ENCODE peak calls at places on chromosomes 3 and 15, in six cellular contexts. One of them, this sample, is unnamed.

GRCh38 chr3:35664460-35664919 is 25.2 kb downstream of the ARPP21 start:
- DNase-seq in stomach: peak
- DNase-seq in left ventricle myocardium inferior: peak
- DNase-seq in sigmoid colon: peak
- DNase-seq in adrenal gland: peak
- DNase-seq in A549: no peak
- DNase-seq in this sample: peak

GRCh38 chr15:75849167-75849566 is 5.9 kb downstream of the UBE2Q2 start:
- DNase-seq in stomach: no peak
- DNase-seq in left ventricle myocardium inferior: no peak
- DNase-seq in sigmoid colon: no peak
- DNase-seq in adrenal gland: no peak
- DNase-seq in A549: no peak
- DNase-seq in this sample: no peak

GRCh38 chr3:12967751-12968209 is 105.4 kb downstream of the IQSEC1 start:
- DNase-seq in stomach: peak
- DNase-seq in left ventricle myocardium inferior: peak
- DNase-seq in sigmoid colon: peak
- DNase-seq in adrenal gland: peak
- DNase-seq in A549: peak
- DNase-seq in this sample: peak

GRCh38 chr3:51024765-51025681 is 350.3 kb downstream of the DOCK3 start:
- DNase-seq in stomach: peak
- DNase-seq in left ventricle myocardium inferior: no peak
- DNase-seq in sigmoid colon: no peak
- DNase-seq in adrenal gland: peak
- DNase-seq in A549: no peak
- DNase-seq in this sample: no peak

GRCh38 chr15:74240002-74240568 is 4.0 kb downstream of the CCDC33 start:
- DNase-seq in stomach: peak
- DNase-seq in left ventricle myocardium inferior: peak
- DNase-seq in sigmoid colon: peak
- DNase-seq in adrenal gland: peak
- DNase-seq in A549: peak
- DNase-seq in this sample: no peak

GRCh38 chr3:71101014-71101413 is 482.5 kb downstream of the FOXP1 start:
- DNase-seq in stomach: no peak
- DNase-seq in left ventricle myocardium inferior: no peak
- DNase-seq in sigmoid colon: no peak
- DNase-seq in adrenal gland: no peak
- DNase-seq in A549: peak
- DNase-seq in this sample: no peak

GRCh38 chr15:76059320-76060097 is at the start of gene TMEM266:
- DNase-seq in stomach: peak
- DNase-seq in left ventricle myocardium inferior: peak
- DNase-seq in sigmoid colon: no peak
- DNase-seq in adrenal gland: peak
- DNase-seq in A549: peak
- DNase-seq in this sample: no peak

GRCh38 chr3:122858373-122858772 is 63.5 kb downstream of the SLC49A4 start:
- DNase-seq in stomach: no peak
- DNase-seq in left ventricle myocardium inferior: no peak
- DNase-seq in sigmoid colon: no peak
- DNase-seq in adrenal gland: no peak
- DNase-seq in A549: no peak
- DNase-seq in this sample: no peak

GRCh38 chr15:32886441-32886840 is 168.6 kb downstream of the GREM1 start:
- DNase-seq in stomach: no peak
- DNase-seq in left ventricle myocardium inferior: no peak
- DNase-seq in sigmoid colon: no peak
- DNase-seq in adrenal gland: no peak
- DNase-seq in A549: no peak
- DNase-seq in this sample: no peak

GRCh38 chr3:106161236-106161635 is 292.4 kb upstream of the CBLB start:
- DNase-seq in stomach: no peak
- DNase-seq in left ventricle myocardium inferior: no peak
- DNase-seq in sigmoid colon: no peak
- DNase-seq in adrenal gland: no peak
- DNase-seq in A549: no peak
- DNase-seq in this sample: no peak

GRCh38 chr15:66153549-66154415 is 99.8 kb downstream of the MEGF11 start:
- DNase-seq in stomach: no peak
- DNase-seq in left ventricle myocardium inferior: no peak
- DNase-seq in sigmoid colon: no peak
- DNase-seq in adrenal gland: no peak
- DNase-seq in A549: no peak
- DNase-seq in this sample: no peak

GRCh38 chr15:100483370-100483769 is 45.4 kb downstream of the CERS3 start:
- DNase-seq in stomach: no peak
- DNase-seq in left ventricle myocardium inferior: no peak
- DNase-seq in sigmoid colon: no peak
- DNase-seq in adrenal gland: no peak
- DNase-seq in A549: no peak
- DNase-seq in this sample: no peak

GRCh38 chr15:64013179-64014043 is 32.9 kb downstream of the DAPK2 start:
- DNase-seq in stomach: peak
- DNase-seq in left ventricle myocardium inferior: no peak
- DNase-seq in sigmoid colon: no peak
- DNase-seq in adrenal gland: no peak
- DNase-seq in A549: no peak
- DNase-seq in this sample: no peak

GRCh38 chr3:161999846-162000245 is 503.2 kb downstream of the OTOL1 start:
- DNase-seq in stomach: no peak
- DNase-seq in left ventricle myocardium inferior: no peak
- DNase-seq in sigmoid colon: no peak
- DNase-seq in adrenal gland: no peak
- DNase-seq in A549: no peak
- DNase-seq in this sample: no peak

GRCh38 chr15:56749982-56750381 is 16.7 kb upstream of the ZNF280D start:
- DNase-seq in stomach: no peak
- DNase-seq in left ventricle myocardium inferior: no peak
- DNase-seq in sigmoid colon: no peak
- DNase-seq in adrenal gland: no peak
- DNase-seq in A549: no peak
- DNase-seq in this sample: no peak

GRCh38 chr15:84604804-84605203 is 4.0 kb downstream of the ZSCAN2 start:
- DNase-seq in stomach: no peak
- DNase-seq in left ventricle myocardium inferior: no peak
- DNase-seq in sigmoid colon: no peak
- DNase-seq in adrenal gland: no peak
- DNase-seq in A549: no peak
- DNase-seq in this sample: no peak

GRCh38 chr3:124565013-124565412 is 165.2 kb upstream of the UMPS start:
- DNase-seq in stomach: peak
- DNase-seq in left ventricle myocardium inferior: peak
- DNase-seq in sigmoid colon: peak
- DNase-seq in adrenal gland: peak
- DNase-seq in A549: peak
- DNase-seq in this sample: peak

GRCh38 chr15:99472416-99473145 is 93.2 kb upstream of the MEF2A start:
- DNase-seq in stomach: no peak
- DNase-seq in left ventricle myocardium inferior: no peak
- DNase-seq in sigmoid colon: peak
- DNase-seq in adrenal gland: peak
- DNase-seq in A549: no peak
- DNase-seq in this sample: no peak

GRCh38 chr15:68526269-68526668 is 52.5 kb upstream of the CORO2B start:
- DNase-seq in stomach: no peak
- DNase-seq in left ventricle myocardium inferior: no peak
- DNase-seq in sigmoid colon: no peak
- DNase-seq in adrenal gland: no peak
- DNase-seq in A549: no peak
- DNase-seq in this sample: no peak

GRCh38 chr3:37715976-37716375 is 145.7 kb upstream of the CTDSPL start:
- DNase-seq in stomach: no peak
- DNase-seq in left ventricle myocardium inferior: no peak
- DNase-seq in sigmoid colon: no peak
- DNase-seq in adrenal gland: peak
- DNase-seq in A549: no peak
- DNase-seq in this sample: no peak

GRCh38 chr3:126983653-126984390 is 907 bp downstream of the PLXNA1 start:
- DNase-seq in stomach: no peak
- DNase-seq in left ventricle myocardium inferior: no peak
- DNase-seq in sigmoid colon: no peak
- DNase-seq in adrenal gland: no peak
- DNase-seq in A549: no peak
- DNase-seq in this sample: no peak

GRCh38 chr15:95152741-95153140 is 921.4 kb downstream of the MCTP2 start:
- DNase-seq in stomach: no peak
- DNase-seq in left ventricle myocardium inferior: no peak
- DNase-seq in sigmoid colon: no peak
- DNase-seq in adrenal gland: no peak
- DNase-seq in A549: no peak
- DNase-seq in this sample: no peak

GRCh38 chr3:16456784-16457415 is 56.6 kb downstream of the RFTN1 start:
- DNase-seq in stomach: no peak
- DNase-seq in left ventricle myocardium inferior: no peak
- DNase-seq in sigmoid colon: no peak
- DNase-seq in adrenal gland: no peak
- DNase-seq in A549: no peak
- DNase-seq in this sample: peak

GRCh38 chr3:17714473-17714872 is 28.0 kb downstream of the TBC1D5 start:
- DNase-seq in stomach: no peak
- DNase-seq in left ventricle myocardium inferior: no peak
- DNase-seq in sigmoid colon: no peak
- DNase-seq in adrenal gland: no peak
- DNase-seq in A549: no peak
- DNase-seq in this sample: no peak

GRCh38 chr15:99845009-99845408 is 111.8 kb upstream of the LYSMD4 start:
- DNase-seq in stomach: no peak
- DNase-seq in left ventricle myocardium inferior: no peak
- DNase-seq in sigmoid colon: no peak
- DNase-seq in adrenal gland: no peak
- DNase-seq in A549: no peak
- DNase-seq in this sample: no peak

GRCh38 chr3:102129774-102130608 is 280.7 kb downstream of the NFKBIZ start:
- DNase-seq in stomach: no peak
- DNase-seq in left ventricle myocardium inferior: peak
- DNase-seq in sigmoid colon: peak
- DNase-seq in adrenal gland: no peak
- DNase-seq in A549: peak
- DNase-seq in this sample: peak

GRCh38 chr15:77066961-77067690 is 3.8 kb downstream of the TSPAN3 start:
- DNase-seq in stomach: no peak
- DNase-seq in left ventricle myocardium inferior: no peak
- DNase-seq in sigmoid colon: no peak
- DNase-seq in adrenal gland: no peak
- DNase-seq in A549: no peak
- DNase-seq in this sample: no peak

DNA sequence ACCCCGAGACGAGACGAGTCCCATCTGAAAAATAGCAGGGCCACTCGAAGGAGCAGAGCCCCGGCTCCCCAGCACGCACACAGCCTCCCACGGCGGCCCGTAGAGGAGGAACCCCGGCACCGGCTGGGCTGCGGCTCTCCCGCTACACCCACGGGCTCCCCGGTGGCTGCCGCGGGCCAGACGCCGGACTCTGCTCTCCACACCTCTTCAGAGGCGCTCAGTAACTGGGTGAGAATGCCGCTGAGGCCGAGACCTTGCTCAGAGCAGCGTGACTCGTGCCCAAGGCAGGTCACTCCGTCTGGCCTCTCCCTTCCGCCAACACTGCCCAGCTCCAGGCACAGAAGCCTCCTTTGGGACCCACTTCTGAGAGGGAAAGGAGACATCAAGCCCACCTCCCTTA is 34.4 kb downstream of the TNK2 start:
- DNase-seq in stomach: peak
- DNase-seq in left ventricle myocardium inferior: no peak
- DNase-seq in sigmoid colon: no peak
- DNase-seq in adrenal gland: no peak
- DNase-seq in A549: no peak
- DNase-seq in this sample: no peak
- H3K27ac ChIP-seq in stomach: no peak
- H3K27ac ChIP-seq in left ventricle myocardium inferior: no peak
- H3K27ac ChIP-seq in sigmoid colon: no peak
- H3K27ac ChIP-seq in adrenal gland: no peak
- H3K27ac ChIP-seq in A549: peak
- H3K27ac ChIP-seq in this sample: peak

GRCh38 chr3:32104492-32104891 is 1.9 kb upstream of the GPD1L start:
- DNase-seq in stomach: no peak
- DNase-seq in left ventricle myocardium inferior: no peak
- DNase-seq in sigmoid colon: no peak
- DNase-seq in adrenal gland: no peak
- DNase-seq in A549: no peak
- DNase-seq in this sample: no peak
- H3K27ac ChIP-seq in stomach: peak
- H3K27ac ChIP-seq in left ventricle myocardium inferior: no peak
- H3K27ac ChIP-seq in sigmoid colon: no peak
- H3K27ac ChIP-seq in adrenal gland: no peak
- H3K27ac ChIP-seq in A549: peak
- H3K27ac ChIP-seq in this sample: no peak

DNA sequence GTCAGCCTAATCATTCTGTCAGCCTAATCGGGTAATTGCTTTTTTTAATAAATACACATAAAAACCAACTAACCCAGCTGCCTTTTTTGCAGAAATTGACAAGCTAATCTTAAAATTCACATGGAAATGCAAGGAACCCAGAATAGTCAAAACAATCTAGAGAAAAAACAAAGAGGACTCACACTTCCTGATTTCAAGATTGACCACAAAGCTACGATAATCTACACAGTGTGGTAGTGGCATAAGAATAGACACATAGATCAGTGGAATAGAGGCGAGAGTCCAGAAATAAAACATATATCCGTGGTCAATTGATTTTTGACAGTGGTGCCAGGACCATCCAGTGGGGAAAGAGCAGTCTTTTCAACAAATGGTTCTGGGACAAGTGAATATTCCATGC is 2.4 kb upstream of the C3orf20 start:
- DNase-seq in stomach: no peak
- DNase-seq in left ventricle myocardium inferior: no peak
- DNase-seq in sigmoid colon: no peak
- DNase-seq in adrenal gland: no peak
- DNase-seq in A549: no peak
- DNase-seq in this sample: no peak
- H3K27ac ChIP-seq in stomach: no peak
- H3K27ac ChIP-seq in left ventricle myocardium inferior: no peak
- H3K27ac ChIP-seq in sigmoid colon: no peak
- H3K27ac ChIP-seq in adrenal gland: no peak
- H3K27ac ChIP-seq in A549: no peak
- H3K27ac ChIP-seq in this sample: no peak

DNA sequence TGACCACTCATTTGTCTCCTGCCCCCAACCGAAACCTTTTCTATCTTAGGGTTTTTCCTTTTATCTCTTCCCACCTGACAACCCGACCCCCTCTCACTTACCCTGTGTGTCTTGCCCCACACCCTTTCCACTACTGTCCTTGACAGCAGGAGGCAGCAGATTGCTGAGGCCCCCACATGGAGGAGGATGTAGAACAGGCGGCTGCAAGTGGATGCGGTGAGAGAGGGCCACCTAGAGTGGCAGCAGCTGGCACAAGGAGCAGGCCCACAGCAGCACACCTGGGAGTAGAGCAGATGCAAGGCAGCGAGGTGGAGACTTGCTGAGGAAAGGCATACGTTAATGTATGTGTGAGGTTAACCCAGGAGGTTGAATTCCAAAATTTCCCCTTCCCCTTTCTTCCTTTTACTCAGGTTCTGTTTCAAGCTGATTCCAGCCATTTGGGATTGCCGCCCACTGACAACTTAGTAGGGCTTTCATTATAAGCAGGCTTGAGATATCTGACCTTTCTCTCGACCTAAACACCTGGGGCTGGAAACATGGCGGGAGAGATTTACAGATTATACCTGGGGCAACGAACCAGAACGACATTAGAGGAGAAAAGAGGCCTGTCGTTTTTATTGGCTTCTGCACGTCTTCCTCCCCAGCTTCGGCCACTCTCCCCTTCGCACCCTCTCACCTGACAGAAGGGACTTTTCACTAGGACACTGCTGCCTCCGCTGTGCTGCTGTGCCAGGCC is 643 bp downstream of the SERINC4 start:
- DNase-seq in stomach: no peak
- DNase-seq in left ventricle myocardium inferior: no peak
- DNase-seq in sigmoid colon: no peak
- DNase-seq in adrenal gland: no peak
- DNase-seq in A549: no peak
- DNase-seq in this sample: no peak
- H3K27ac ChIP-seq in stomach: peak
- H3K27ac ChIP-seq in left ventricle myocardium inferior: peak
- H3K27ac ChIP-seq in sigmoid colon: peak
- H3K27ac ChIP-seq in adrenal gland: peak
- H3K27ac ChIP-seq in A549: peak
- H3K27ac ChIP-seq in this sample: peak